ENCODE peak calls at places on chromosome X, in five cellular contexts. W, X, I, F and Z are unnamed samples.

GRCh38 chrX:148371251-148371650 is 129.2 kb upstream of the AFF2 start:
- DNase-seq in W (no peak), X (no peak), I (no peak), F (no peak), Z (no peak)

GRCh38 chrX:118974908-118975671 is 672 bp downstream of the LONRF3 start:
- DNase-seq in W (peak; percentile 12), X (no peak), I (no peak), F (no peak), Z (peak; percentile 32)

GRCh38 chrX:51281758-51282318 is 50.8 kb upstream of the NUDT10 start:
- DNase-seq in W (no peak), X (no peak), I (no peak), F (no peak), Z (no peak)

GRCh38 chrX:70219938-70220764 is 14.3 kb upstream of the AWAT1 start:
- DNase-seq in W (no peak), X (peak; percentile 13), I (no peak), F (peak; percentile 50), Z (peak; percentile 12)

GRCh38 chrX:100615015-100615414 is 21.6 kb downstream of the TSPAN6 start:
- DNase-seq in W (no peak), X (no peak), I (peak; percentile 24), F (peak; percentile 22), Z (no peak)

GRCh38 chrX:152897216-152898144 is at the start of gene ZNF185:
- DNase-seq in W (peak; percentile 16), X (no peak), I (no peak), F (no peak), Z (no peak)

GRCh38 chrX:57678686-57679428 is 1.2 kb downstream of the NLRP2B start:
- DNase-seq in W (no peak), X (no peak), I (no peak), F (no peak), Z (no peak)

GRCh38 chrX:31546130-31546529 is 474.3 kb upstream of the FTHL17 start:
- DNase-seq in W (no peak), X (no peak), I (no peak), F (no peak), Z (no peak)

GRCh38 chrX:45709381-45709780 is 508.7 kb upstream of the DIPK2B start:
- DNase-seq in W (no peak), X (no peak), I (no peak), F (no peak), Z (no peak)